ENCODE peak calls at places on chromosomes 5 and 9, in five cellular contexts. R is fibroblast of pulmonary artery, Y is NCI-H1105 treated with DMSO at 0.1 percent for 48 hours, O is GOT3, F is ureter. M is an unnamed sample.

GRCh38 chr5:178203670-178204204 is 596 bp upstream of the HNRNPAB start:
- DNase-seq in Y (no peak), R (no peak), F (no peak), O (no peak), M (no peak)

GRCh38 chr5:123645024-123645603 is 133.1 kb downstream of the CSNK1G3 start:
- DNase-seq in R (no peak), F (no peak), Y (no peak), O (no peak), M (no peak)

GRCh38 chr5:82512025-82512424 is 233.9 kb upstream of the RPS23 start:
- DNase-seq in O (no peak), R (peak), Y (no peak), F (no peak), M (no peak)

GRCh38 chr5:3489221-3489620 is 106.4 kb upstream of the IRX1 start:
- DNase-seq in O (no peak), F (no peak), R (no peak), Y (no peak), M (peak)

GRCh38 chr5:10831416-10831815 is 70.4 kb upstream of the DAP start:
- DNase-seq in R (peak), O (no peak), Y (no peak), F (no peak), M (no peak)

GRCh38 chr5:39093351-39093749 is 19.2 kb upstream of the RICTOR start:
- DNase-seq in O (no peak), F (no peak), R (peak), Y (no peak), M (no peak)

GRCh38 chr9:76817489-76817888 is 53.3 kb downstream of the PCA3 start:
- DNase-seq in F (no peak), Y (no peak), R (peak), O (no peak), M (no peak)

GRCh38 chr9:71830131-71830530 is 61.8 kb upstream of the CEMIP2 start:
- DNase-seq in R (no peak), F (no peak), O (no peak), Y (no peak), M (no peak)